ENCODE peak calls at places on chromosomes 6 and 20, in four cellular contexts. U is IMR-90, I is MM.1S, M is fibroblast of the aortic adventitia. F is an unnamed sample.
A peak's percentile ranks its signal among the peaks of the same experiment; 100 is the strongest.

GRCh38 chr6:142361345-142361744 is 59.5 kb downstream of the ADGRG6 start:
- DNase-seq in U (no peak), I (no peak), M (no peak), F (no peak)

GRCh38 chr6:104862456-104862855 is 2.7 kb upstream of the HACE1 start:
- DNase-seq in U (peak; percentile 96), I (no peak), M (no peak), F (no peak)

GRCh38 chr20:354298-354977 is 7.5 kb downstream of the NRSN2 start:
- DNase-seq in U (peak; percentile 67), I (peak; percentile 78), M (peak; percentile 80), F (peak; percentile 48)

GRCh38 chr6:53731906-53732636 is 62.7 kb upstream of the LRRC1 start:
- DNase-seq in U (no peak), I (no peak), M (no peak), F (peak; percentile 13)

GRCh38 chr20:16491277-16491912 is 81.9 kb downstream of the KIF16B start:
- DNase-seq in U (peak; percentile 49), I (no peak), M (peak; percentile 46), F (no peak)

GRCh38 chr6:113842165-113842564 is 15.0 kb upstream of the MARCKS start:
- DNase-seq in U (peak; percentile 74), I (no peak), M (peak; percentile 72), F (peak; percentile 37)

GRCh38 chr6:27592481-27593199 is 119.7 kb upstream of the ZNF184 start:
- DNase-seq in U (peak; percentile 90), I (peak; percentile 41), M (peak; percentile 70), F (peak; percentile 93)

GRCh38 chr6:8652710-8653109 is 217.4 kb upstream of the SLC35B3 start:
- DNase-seq in U (no peak), I (no peak), M (no peak), F (no peak)

GRCh38 chr6:166496460-166496859 is 90.0 kb downstream of the RAMACL start:
- DNase-seq in U (no peak), I (no peak), M (no peak), F (no peak)

GRCh38 chr20:10639762-10640556 is 33.8 kb downstream of the JAG1 start:
- DNase-seq in U (no peak), I (no peak), M (no peak), F (no peak)

GRCh38 chr6:109687271-109687721 is 3.7 kb downstream of the AK9 start:
- DNase-seq in U (peak; percentile 96), I (no peak), M (peak; percentile 96), F (peak; percentile 84)

GRCh38 chr6:46932526-46932925 is 10.8 kb upstream of the ADGRF5 start:
- DNase-seq in U (no peak), I (no peak), M (no peak), F (no peak)

GRCh38 chr6:96812077-96812703 is 25.1 kb downstream of the GPR63 start:
- DNase-seq in U (peak; percentile 24), I (peak; percentile 72), M (peak; percentile 3), F (peak; percentile 25)

GRCh38 chr6:143529095-143529494 is 17.6 kb upstream of the FUCA2 start:
- DNase-seq in U (no peak), I (no peak), M (no peak), F (no peak)

GRCh38 chr6:5998741-5999687 is 7.7 kb downstream of the NRN1 start:
- DNase-seq in U (no peak), I (no peak), M (no peak), F (no peak)

GRCh38 chr6:79949235-79949634 is 1.9 kb upstream of the ELOVL4 start:
- DNase-seq in U (peak; percentile 75), I (peak; percentile 74), M (peak; percentile 80), F (peak; percentile 41)

GRCh38 chr6:80482056-80482455 is 375.6 kb downstream of the BCKDHB start:
- DNase-seq in U (no peak), I (no peak), M (no peak), F (no peak)

GRCh38 chr20:41223112-41223511 is 85.8 kb downstream of the PLCG1 start:
- DNase-seq in U (peak; percentile 63), I (no peak), M (peak; percentile 37), F (no peak)

GRCh38 chr6:83853178-83853967 is at the start of gene RIPPLY2:
- DNase-seq in U (peak; percentile 20), I (no peak), M (peak; percentile 12), F (no peak)

GRCh38 chr20:6008254-6008653 is 45.6 kb downstream of the LRRN4 start:
- DNase-seq in U (peak; percentile 92), I (no peak), M (peak; percentile 97), F (peak; percentile 82)

GRCh38 chr20:53884859-53885654 is 185.3 kb downstream of the BCAS1 start:
- DNase-seq in U (no peak), I (no peak), M (no peak), F (no peak)

GRCh38 chr6:21935561-21936028 is 342.0 kb downstream of the SOX4 start:
- DNase-seq in U (peak; percentile 69), I (no peak), M (peak; percentile 73), F (peak; percentile 53)

GRCh38 chr6:5422321-5422915 is 161.1 kb downstream of the FARS2 start:
- DNase-seq in U (peak; percentile 62), I (no peak), M (peak; percentile 43), F (peak; percentile 36)

GRCh38 chr6:19668710-19669109 is 168.5 kb upstream of the ID4 start:
- DNase-seq in U (no peak), I (no peak), M (peak; percentile 79), F (peak; percentile 27)

GRCh38 chr6:20286968-20287565 is 74.8 kb upstream of the MBOAT1 start:
- DNase-seq in U (peak; percentile 23), I (no peak), M (peak; percentile 9), F (no peak)

GRCh38 chr6:156976144-156977088 is 199.2 kb downstream of the ARID1B start:
- DNase-seq in U (no peak), I (no peak), M (peak; percentile 51), F (no peak)

DNA sequence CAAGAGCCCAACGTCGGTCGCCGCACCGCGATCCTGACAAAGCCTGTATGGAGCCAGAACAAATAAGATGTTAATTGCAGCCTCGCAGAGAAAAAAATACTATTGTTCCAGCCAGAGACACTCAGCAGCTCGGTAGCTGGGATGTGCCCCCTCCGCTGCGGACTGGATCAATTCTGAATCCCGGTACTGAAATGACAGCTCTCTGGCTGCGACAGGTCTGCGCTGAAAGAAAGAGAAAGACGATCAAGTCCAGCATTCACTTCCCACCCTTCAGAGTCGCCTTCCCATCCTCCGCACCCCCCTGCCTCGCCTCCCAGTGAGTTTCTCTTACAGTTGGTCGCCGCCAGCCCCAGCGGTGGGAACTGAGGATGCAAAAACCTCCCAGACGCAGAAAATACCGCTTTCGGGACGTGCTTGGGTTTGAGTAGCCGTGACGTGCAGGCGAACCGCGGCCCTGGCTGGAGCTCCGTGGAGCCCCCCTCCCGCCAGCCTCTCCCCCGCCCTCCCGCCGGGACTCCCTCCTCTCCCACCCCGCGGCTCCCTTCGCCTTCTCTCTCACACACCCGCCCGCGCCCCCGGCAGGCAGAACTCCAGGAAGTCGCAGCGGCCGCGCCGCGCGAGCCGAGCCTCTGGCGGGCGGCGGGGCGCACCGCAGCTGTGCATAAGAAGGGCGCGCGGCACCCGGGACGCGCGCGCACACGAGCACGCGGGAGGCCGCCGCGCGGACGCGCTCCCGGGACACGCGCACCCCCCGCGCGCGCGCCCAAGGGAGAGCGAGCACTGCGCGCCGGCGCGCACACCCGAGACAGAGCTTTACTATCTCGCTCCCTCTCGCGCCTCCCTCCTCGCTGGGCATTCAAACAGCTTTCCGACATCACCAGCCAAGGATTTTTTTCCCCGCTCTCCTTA is at the start of gene ADGRB3:
- DNase-seq in U (peak; percentile 47), I (peak; percentile 90), M (peak; percentile 36), F (no peak)
- TF ChIP-seq CTCF in U (no peak), I (no peak), M (no peak), F (no peak)

GRCh38 chr6:659179-659578 is 2.3 kb upstream of the HUS1B start:
- DNase-seq in U (no peak), I (no peak), M (no peak), F (no peak)
- TF ChIP-seq CTCF in U (no peak), I (no peak), M (no peak), F (no peak)

DNA sequence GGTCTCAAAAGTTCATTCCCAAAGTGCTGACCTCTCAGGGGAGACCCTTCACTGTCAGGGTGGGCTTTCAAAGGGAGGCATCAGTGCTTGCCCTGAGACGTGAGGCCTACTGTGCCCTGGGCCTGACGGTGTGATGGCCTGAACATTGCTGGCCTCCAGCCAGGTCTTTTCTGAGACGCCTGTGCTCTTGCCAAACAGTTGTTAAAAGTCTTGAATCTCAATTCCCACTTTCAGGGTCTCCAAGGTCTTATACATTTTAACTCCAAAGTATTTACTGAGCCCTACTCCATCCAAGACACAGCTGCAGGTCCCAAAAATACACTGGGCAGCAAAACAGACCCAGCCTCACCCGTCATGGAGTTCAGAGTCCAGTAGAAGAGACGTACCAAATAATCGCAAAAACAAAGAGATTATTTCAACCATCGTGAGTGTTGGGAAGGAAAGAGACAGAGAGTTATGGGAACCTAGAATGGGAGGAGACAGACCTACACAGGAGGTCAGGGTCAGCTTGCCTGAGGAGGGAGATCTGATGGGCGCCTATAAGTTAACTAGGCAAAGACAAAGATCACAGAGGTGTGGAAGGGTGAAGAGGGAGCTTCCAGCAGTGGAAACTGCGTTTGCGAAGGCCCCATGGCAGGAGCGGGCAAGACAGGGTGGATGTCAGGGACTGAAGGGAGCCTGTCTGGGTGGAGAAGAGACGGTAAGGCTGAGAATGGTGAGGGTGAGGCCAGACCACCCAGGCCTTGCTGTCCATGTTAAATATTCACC is 446.3 kb downstream of the PREX1 start:
- DNase-seq in U (no peak), I (no peak), M (no peak), F (no peak)
- TF ChIP-seq CTCF in U (no peak), I (no peak), M (no peak), F (no peak)

DNA sequence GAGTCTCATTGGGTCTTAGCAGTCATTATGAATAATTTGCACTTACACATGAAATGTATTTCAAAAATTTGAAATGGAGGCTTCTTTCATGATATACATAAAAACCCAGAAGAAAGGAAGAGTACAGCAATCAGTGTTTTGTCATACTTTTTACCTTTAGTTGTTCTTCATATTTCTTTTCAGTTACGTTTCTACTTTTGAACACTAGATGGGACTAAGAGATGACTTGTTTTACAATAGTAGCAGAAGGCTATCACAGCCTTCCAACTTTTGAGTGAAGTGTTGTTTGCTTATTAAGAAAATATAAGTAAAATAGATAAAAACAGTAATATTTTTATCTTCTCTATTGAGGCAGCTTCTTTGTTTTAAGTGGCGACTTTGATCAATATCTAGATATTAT is 58.1 kb downstream of the L3MBTL3 start:
- DNase-seq in U (peak; percentile 13), I (no peak), M (peak; percentile 39), F (peak; percentile 8)
- TF ChIP-seq CTCF in U (peak; percentile 33), I (no peak), M (peak; percentile 22), F (peak; percentile 54)

DNA sequence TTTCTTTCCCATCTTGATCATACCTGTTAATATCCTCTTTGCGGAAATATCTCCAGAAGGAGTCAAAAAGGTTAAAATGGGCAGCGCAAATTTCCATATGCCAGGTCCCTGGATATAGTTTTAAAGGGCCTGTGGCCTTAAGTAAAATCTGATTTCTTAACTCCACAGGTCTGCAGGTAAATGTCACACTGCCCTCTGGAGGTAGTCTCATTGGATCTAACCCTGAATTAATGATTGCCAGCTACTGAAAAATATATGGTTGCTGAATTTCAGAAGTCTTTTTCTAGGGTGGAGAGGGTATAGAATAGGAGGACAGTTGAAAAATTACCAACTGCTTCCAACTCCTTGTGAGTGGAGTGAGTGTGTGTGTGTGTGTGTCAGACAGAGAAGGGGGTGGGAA is 8.5 kb downstream of the MOXD1 start:
- DNase-seq in U (no peak), I (peak; percentile 49), M (peak; percentile 30), F (peak; percentile 12)
- TF ChIP-seq CTCF in U (peak; percentile 21), I (peak; percentile 65), M (peak; percentile 8), F (peak; percentile 69)

F was measured in HFFc6.